ENCODE peak calls at places on chromosomes 3 and 15, in four cellular contexts. C is tibial artery, P is heart right ventricle, E is Karpas-422. S is an unnamed sample.

GRCh38 chr15:69755571-69756310 is 303.1 kb downstream of the RPLP1 start:
- DNase-seq in C (no peak), E (peak; percentile 60), P (no peak), S (no peak)

GRCh38 chr15:87591521-87591920 is 665.0 kb downstream of the NTRK3 start:
- DNase-seq in P (no peak), E (no peak), C (no peak), S (no peak)

GRCh38 chr3:107392549-107393165 is 15.4 kb downstream of the CCDC54 start:
- DNase-seq in C (no peak), E (no peak), P (no peak), S (no peak)

GRCh38 chr15:68400066-68400456 is 31.9 kb downstream of the ITGA11 start:
- DNase-seq in P (no peak), E (peak; percentile 35), C (no peak), S (no peak)

GRCh38 chr3:50392101-50392715 is 32.9 kb upstream of the TMEM115 start:
- DNase-seq in P (peak; percentile 44), E (no peak), C (no peak), S (no peak)

GRCh38 chr15:95549168-95549738 is 781.2 kb upstream of the NR2F2 start:
- DNase-seq in C (no peak), P (no peak), E (no peak), S (no peak)

GRCh38 chr3:159455741-159456181 is 532.9 kb upstream of the IL12A start:
- DNase-seq in E (no peak), C (no peak), P (no peak), S (no peak)

GRCh38 chr15:65355983-65356353 is 21.8 kb downstream of the IGDCC3 start:
- DNase-seq in C (no peak), E (no peak), P (no peak), S (no peak)

GRCh38 chr3:94643400-94643799 is 580.5 kb downstream of the NSUN3 start:
- DNase-seq in E (no peak), C (no peak), P (no peak), S (no peak)

GRCh38 chr3:94794563-94794962 is 731.7 kb downstream of the NSUN3 start:
- DNase-seq in P (no peak), C (no peak), E (no peak), S (no peak)

GRCh38 chr3:195113074-195113473 is 157.9 kb downstream of the XXYLT1 start:
- DNase-seq in P (no peak), E (no peak), C (no peak), S (no peak)

GRCh38 chr15:65638681-65639089 is 16.9 kb downstream of the SLC24A1 start:
- DNase-seq in P (peak; percentile 31), C (no peak), E (peak; percentile 89), S (no peak)

GRCh38 chr3:83048556-83048955 is 1287.1 kb upstream of the GBE1 start:
- DNase-seq in P (no peak), E (no peak), C (no peak), S (no peak)

GRCh38 chr15:36798366-36798765 is 218.9 kb downstream of the CDIN1 start:
- DNase-seq in C (no peak), E (no peak), P (no peak), S (no peak)

GRCh38 chr3:27533718-27534578 is 49.8 kb upstream of the SLC4A7 start:
- DNase-seq in E (no peak), C (peak; percentile 77), P (peak; percentile 40), S (no peak)

GRCh38 chr3:183381179-183381578 is 47.2 kb downstream of the MCF2L2 start:
- DNase-seq in C (no peak), E (peak; percentile 77), P (no peak), S (no peak)

GRCh38 chr3:123503200-123503599 is 54.3 kb upstream of the ADCY5 start:
- DNase-seq in C (no peak), E (no peak), P (no peak), S (no peak)

GRCh38 chr15:65518633-65519285 is 1.3 kb upstream of the DPP8 start:
- DNase-seq in P (no peak), C (no peak), E (peak; percentile 37), S (no peak)

GRCh38 chr3:186789554-186790260 is 6.3 kb downstream of the EIF4A2 start:
- DNase-seq in P (no peak), E (peak; percentile 87), C (no peak), S (no peak)

GRCh38 chr15:87792250-87793030 is 464.1 kb downstream of the NTRK3 start:
- DNase-seq in C (no peak), E (no peak), P (no peak), S (no peak)

GRCh38 chr3:172276103-172276502 is 172.2 kb downstream of the GHSR start:
- DNase-seq in C (no peak), P (no peak), E (no peak), S (no peak)

GRCh38 chr3:80870476-80871041 is 890.9 kb downstream of the GBE1 start:
- DNase-seq in C (no peak), P (no peak), E (no peak), S (no peak)

GRCh38 chr3:72797773-72798543 is 50.3 kb downstream of the SHQ1 start:
- DNase-seq in P (peak; percentile 61), C (no peak), E (no peak), S (no peak)

GRCh38 chr3:157104521-157104920 is 55.4 kb downstream of the CCNL1 start:
- DNase-seq in P (no peak), C (no peak), E (no peak), S (no peak)

GRCh38 chr15:91075761-91076160 is 24.3 kb upstream of the SV2B start:
- DNase-seq in E (no peak), P (no peak), C (no peak), S (no peak)

GRCh38 chr3:23644741-23645140 is 161.0 kb upstream of the UBE2E1 start:
- DNase-seq in E (no peak), P (no peak), C (no peak), S (no peak)

GRCh38 chr3:75049581-75049980 is 435.1 kb upstream of the CNTN3 start:
- DNase-seq in C (no peak), E (no peak), P (no peak), S (no peak)

GRCh38 chr15:92273732-92274131 is 119.9 kb upstream of the ST8SIA2 start:
- DNase-seq in P (no peak), C (no peak), E (no peak), S (no peak)

GRCh38 chr3:143507735-143508580 is 340.3 kb downstream of the SLC9A9 start:
- DNase-seq in E (no peak), C (no peak), P (no peak), S (no peak)

GRCh38 chr3:111903067-111903511 is 44.0 kb downstream of the PHLDB2 start:
- DNase-seq in P (no peak), E (no peak), C (no peak), S (no peak)

GRCh38 chr15:101502572-101503295 is 13.2 kb upstream of the PCSK6 start:
- DNase-seq in E (no peak), P (no peak), C (no peak), S (no peak)

GRCh38 chr15:39494462-39494861 is 86.4 kb upstream of the THBS1 start:
- DNase-seq in E (no peak), P (no peak), C (no peak), S (no peak)

GRCh38 chr3:113496924-113497323 is 18.0 kb downstream of the SPICE1 start:
- DNase-seq in E (no peak), C (no peak), P (no peak), S (no peak)

DNA sequence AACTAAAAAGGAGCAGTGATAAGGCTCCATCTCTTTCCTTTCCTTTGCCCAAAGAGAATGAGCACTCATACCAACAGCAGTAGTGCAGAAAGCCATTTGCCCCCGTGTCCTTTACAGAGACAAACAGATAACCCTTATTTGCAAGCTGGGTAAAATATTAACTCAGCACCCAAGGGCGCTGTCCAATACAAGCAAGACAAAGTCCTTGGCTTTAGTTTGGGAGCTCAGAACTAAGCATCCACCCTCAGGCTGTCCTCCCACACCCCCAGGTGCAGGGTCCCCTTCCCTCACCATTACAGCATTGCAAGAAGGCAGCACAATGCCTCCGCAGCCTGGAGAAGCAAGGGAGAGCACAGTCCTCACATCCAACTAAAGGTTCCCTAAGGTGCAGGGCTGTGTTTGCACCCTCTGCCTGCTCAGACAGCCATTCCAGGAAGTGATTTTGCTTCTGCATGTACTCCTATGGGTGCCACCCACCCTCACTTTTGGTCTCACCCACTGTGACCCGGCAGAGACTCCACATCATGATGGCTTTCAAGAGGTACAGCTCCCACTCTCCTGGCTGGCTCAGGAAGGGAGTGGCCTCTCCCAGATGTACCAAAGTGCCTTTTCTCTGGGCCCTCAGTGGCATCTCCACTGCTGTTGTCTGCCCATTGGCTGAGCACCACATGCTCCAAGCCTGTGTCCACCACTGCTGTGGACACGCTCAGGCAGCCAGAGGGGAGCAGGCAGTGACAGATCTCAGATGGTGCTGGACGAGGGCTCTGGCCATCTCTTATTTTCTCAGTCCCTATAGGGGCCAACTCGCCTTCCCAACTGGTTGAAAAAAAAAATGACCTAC is 34.1 kb upstream of the HES1 start:
- DNase-seq in P (no peak), E (peak; percentile 71), C (no peak), S (no peak)
- H3K27me3 ChIP-seq in P (peaks cover 17% of the 10 kb centered on the region), E (no peaks in the 10 kb centered on the region), C (no peaks in the 10 kb centered on the region), S (no peaks in the 10 kb centered on the region)

DNA sequence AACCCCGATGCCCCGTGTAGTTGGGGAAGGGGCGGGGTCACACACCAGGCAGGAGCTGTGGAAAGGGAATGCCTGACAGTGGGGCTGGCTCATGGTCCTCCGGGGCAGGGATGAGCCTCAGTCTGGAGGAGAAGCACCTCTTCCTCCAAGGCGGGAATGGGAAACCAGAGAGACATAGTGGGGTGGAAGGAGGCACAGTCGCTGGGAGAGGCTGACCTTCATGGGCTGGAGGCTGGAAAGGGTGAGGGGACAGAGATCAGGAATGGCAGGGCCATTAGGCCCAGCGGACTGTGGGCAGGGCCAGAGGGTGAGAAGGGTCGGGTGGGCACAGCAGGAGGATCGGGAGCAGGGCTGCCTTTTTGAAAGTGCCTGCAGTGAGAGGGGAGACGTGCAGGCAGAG is 65.8 kb upstream of the LINGO1 start:
- DNase-seq in E (no peak), P (no peak), C (no peak), S (no peak)
- H3K27me3 ChIP-seq in E (no peaks in the 10 kb centered on the region), P (peaks cover 36% of the 10 kb centered on the region), C (no peaks in the 10 kb centered on the region), S (peaks cover 2% of the 10 kb centered on the region)

DNA sequence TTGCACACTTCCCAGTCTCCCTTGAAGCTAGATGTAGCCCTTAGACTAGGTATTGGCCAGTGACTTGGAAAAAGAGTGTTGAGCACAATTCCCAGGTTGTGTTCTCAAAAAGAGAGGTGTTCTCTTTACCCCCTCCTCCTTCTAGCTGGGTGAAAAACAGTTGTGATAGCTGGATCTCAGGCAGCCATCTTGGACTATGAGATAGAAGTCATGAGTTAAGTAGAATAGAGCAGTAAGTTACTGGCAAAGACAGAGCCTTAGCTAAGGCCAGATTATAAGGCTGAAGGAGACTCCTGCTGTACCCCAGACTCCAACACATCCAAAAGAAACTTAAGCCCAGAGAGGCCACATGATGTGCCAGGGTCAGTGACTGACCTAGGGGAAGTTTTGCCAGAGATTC is 8.1 kb upstream of the STRA6 start:
- DNase-seq in C (no peak), E (no peak), P (no peak), S (no peak)
- H3K27me3 ChIP-seq in C (no peaks in the 10 kb centered on the region), E (no peaks in the 10 kb centered on the region), P (no peaks in the 10 kb centered on the region), S (no peaks in the 10 kb centered on the region)

GRCh38 chr15:63912061-63912615 is 78.4 kb upstream of the HERC1 start:
- DNase-seq in E (no peak), P (no peak), C (no peak), S (no peak)
- H3K27me3 ChIP-seq in E (no peaks in the 10 kb centered on the region), P (no peaks in the 10 kb centered on the region), C (no peaks in the 10 kb centered on the region), S (no peaks in the 10 kb centered on the region)

GRCh38 chr3:101642441-101642840 is 34.5 kb downstream of the ZBTB11 start:
- DNase-seq in P (no peak), C (no peak), E (no peak), S (no peak)

GRCh38 chr3:101646726-101647125 is 30.2 kb downstream of the ZBTB11 start:
- DNase-seq in P (no peak), E (no peak), C (no peak), S (no peak)

GRCh38 chr3:101643009-101643844 is 33.7 kb downstream of the ZBTB11 start:
- DNase-seq in P (no peak), E (no peak), C (no peak), S (no peak)

GRCh38 chr3:101640256-101640655 is 36.7 kb downstream of the ZBTB11 start:
- DNase-seq in E (no peak), P (no peak), C (no peak), S (no peak)

GRCh38 chr3:101643861-101644613 is 32.9 kb downstream of the ZBTB11 start:
- DNase-seq in C (no peak), P (no peak), E (no peak), S (no peak)
- H3K27me3 ChIP-seq in C (no peaks in the 10 kb centered on the region), P (no peaks in the 10 kb centered on the region), E (no peaks in the 10 kb centered on the region), S (no peaks in the 10 kb centered on the region)